ENCODE peak calls at places on chromosomes 5 and 9, in six cellular contexts. One of them, this sample, is unnamed.

GRCh38 chr5:136016945-136017530 is 11.8 kb upstream of the TGFBI start:
- DNase-seq in HFF-Myc: no peak
- DNase-seq in CD8-positive, alpha-beta T cell: no peak
- DNase-seq in RWPE1: peak
- DNase-seq in neural progenitor cell: no peak
- DNase-seq in Calu3: peak
- DNase-seq in this sample: peak

GRCh38 chr5:96516631-96517071 is 83.6 kb upstream of the PCSK1 start:
- DNase-seq in HFF-Myc: no peak
- DNase-seq in CD8-positive, alpha-beta T cell: no peak
- DNase-seq in RWPE1: no peak
- DNase-seq in neural progenitor cell: no peak
- DNase-seq in Calu3: no peak
- DNase-seq in this sample: no peak

GRCh38 chr5:175508896-175509295 is 30.5 kb downstream of the SFXN1 start:
- DNase-seq in HFF-Myc: no peak
- DNase-seq in CD8-positive, alpha-beta T cell: no peak
- DNase-seq in RWPE1: no peak
- DNase-seq in neural progenitor cell: no peak
- DNase-seq in Calu3: no peak
- DNase-seq in this sample: no peak

GRCh38 chr5:132439521-132440206 is 50.9 kb downstream of the IRF1 start:
- DNase-seq in HFF-Myc: no peak
- DNase-seq in CD8-positive, alpha-beta T cell: no peak
- DNase-seq in RWPE1: peak
- DNase-seq in neural progenitor cell: no peak
- DNase-seq in Calu3: no peak
- DNase-seq in this sample: peak

GRCh38 chr5:134508521-134509195 is 16.8 kb upstream of the JADE2 start:
- DNase-seq in HFF-Myc: no peak
- DNase-seq in CD8-positive, alpha-beta T cell: no peak
- DNase-seq in RWPE1: no peak
- DNase-seq in neural progenitor cell: no peak
- DNase-seq in Calu3: no peak
- DNase-seq in this sample: no peak

GRCh38 chr9:121073038-121073437 is 1.7 kb upstream of the CNTRL start:
- DNase-seq in HFF-Myc: peak
- DNase-seq in CD8-positive, alpha-beta T cell: no peak
- DNase-seq in RWPE1: peak
- DNase-seq in neural progenitor cell: no peak
- DNase-seq in Calu3: no peak
- DNase-seq in this sample: peak

GRCh38 chr9:137540536-137540935 is 9.7 kb downstream of the PNPLA7 start:
- DNase-seq in HFF-Myc: no peak
- DNase-seq in CD8-positive, alpha-beta T cell: no peak
- DNase-seq in RWPE1: no peak
- DNase-seq in neural progenitor cell: no peak
- DNase-seq in Calu3: no peak
- DNase-seq in this sample: no peak

GRCh38 chr5:40221796-40222195 is 457.9 kb upstream of the PTGER4 start:
- DNase-seq in HFF-Myc: no peak
- DNase-seq in CD8-positive, alpha-beta T cell: no peak
- DNase-seq in RWPE1: peak
- DNase-seq in neural progenitor cell: no peak
- DNase-seq in Calu3: no peak
- DNase-seq in this sample: no peak

GRCh38 chr5:172800088-172800551 is 29.1 kb upstream of the DUSP1 start:
- DNase-seq in HFF-Myc: no peak
- DNase-seq in CD8-positive, alpha-beta T cell: no peak
- DNase-seq in RWPE1: peak
- DNase-seq in neural progenitor cell: no peak
- DNase-seq in Calu3: no peak
- DNase-seq in this sample: peak

GRCh38 chr5:1014781-1015221 is 6.2 kb downstream of the NKD2 start:
- DNase-seq in HFF-Myc: no peak
- DNase-seq in CD8-positive, alpha-beta T cell: no peak
- DNase-seq in RWPE1: no peak
- DNase-seq in neural progenitor cell: no peak
- DNase-seq in Calu3: no peak
- DNase-seq in this sample: no peak

GRCh38 chr5:115169392-115170127 is at the start of gene TRIM36:
- DNase-seq in HFF-Myc: peak
- DNase-seq in CD8-positive, alpha-beta T cell: peak
- DNase-seq in RWPE1: peak
- DNase-seq in neural progenitor cell: peak
- DNase-seq in Calu3: peak
- DNase-seq in this sample: peak

GRCh38 chr9:6355728-6356127 is 27.6 kb downstream of the TPD52L3 start:
- DNase-seq in HFF-Myc: peak
- DNase-seq in CD8-positive, alpha-beta T cell: no peak
- DNase-seq in RWPE1: peak
- DNase-seq in neural progenitor cell: no peak
- DNase-seq in Calu3: no peak
- DNase-seq in this sample: peak

GRCh38 chr9:81522721-81523551 is 166.4 kb downstream of the TLE1 start:
- DNase-seq in HFF-Myc: peak
- DNase-seq in CD8-positive, alpha-beta T cell: no peak
- DNase-seq in RWPE1: peak
- DNase-seq in neural progenitor cell: peak
- DNase-seq in Calu3: no peak
- DNase-seq in this sample: peak

GRCh38 chr5:135172718-135173117 is 138.7 kb upstream of the PITX1 start:
- DNase-seq in HFF-Myc: no peak
- DNase-seq in CD8-positive, alpha-beta T cell: no peak
- DNase-seq in RWPE1: no peak
- DNase-seq in neural progenitor cell: no peak
- DNase-seq in Calu3: no peak
- DNase-seq in this sample: no peak

GRCh38 chr9:135849186-135849585 is 58.2 kb downstream of the CAMSAP1 start:
- DNase-seq in HFF-Myc: no peak
- DNase-seq in CD8-positive, alpha-beta T cell: no peak
- DNase-seq in RWPE1: no peak
- DNase-seq in neural progenitor cell: no peak
- DNase-seq in Calu3: no peak
- DNase-seq in this sample: no peak

GRCh38 chr9:105441761-105442160 is 6.1 kb upstream of the FSD1L start:
- DNase-seq in HFF-Myc: no peak
- DNase-seq in CD8-positive, alpha-beta T cell: no peak
- DNase-seq in RWPE1: no peak
- DNase-seq in neural progenitor cell: no peak
- DNase-seq in Calu3: no peak
- DNase-seq in this sample: no peak

GRCh38 chr5:65926893-65927292 is 518 bp downstream of the ERBIN start:
- DNase-seq in HFF-Myc: no peak
- DNase-seq in CD8-positive, alpha-beta T cell: no peak
- DNase-seq in RWPE1: no peak
- DNase-seq in neural progenitor cell: peak
- DNase-seq in Calu3: no peak
- DNase-seq in this sample: no peak

GRCh38 chr9:110936719-110937452 is 101.4 kb downstream of the LPAR1 start:
- DNase-seq in HFF-Myc: no peak
- DNase-seq in CD8-positive, alpha-beta T cell: no peak
- DNase-seq in RWPE1: no peak
- DNase-seq in neural progenitor cell: no peak
- DNase-seq in Calu3: no peak
- DNase-seq in this sample: peak

GRCh38 chr5:22372376-22372775 is 480.8 kb downstream of the CDH12 start:
- DNase-seq in HFF-Myc: no peak
- DNase-seq in CD8-positive, alpha-beta T cell: no peak
- DNase-seq in RWPE1: peak
- DNase-seq in neural progenitor cell: no peak
- DNase-seq in Calu3: no peak
- DNase-seq in this sample: no peak

GRCh38 chr9:84761137-84761808 is 91.7 kb downstream of the NTRK2 start:
- DNase-seq in HFF-Myc: no peak
- DNase-seq in CD8-positive, alpha-beta T cell: no peak
- DNase-seq in RWPE1: no peak
- DNase-seq in neural progenitor cell: no peak
- DNase-seq in Calu3: no peak
- DNase-seq in this sample: no peak

GRCh38 chr9:130893250-130894101 is 3.1 kb downstream of the QRFP start:
- DNase-seq in HFF-Myc: no peak
- DNase-seq in CD8-positive, alpha-beta T cell: no peak
- DNase-seq in RWPE1: no peak
- DNase-seq in neural progenitor cell: peak
- DNase-seq in Calu3: no peak
- DNase-seq in this sample: no peak

GRCh38 chr5:173245319-173246134 is 10.5 kb upstream of the NKX2-5 start:
- DNase-seq in HFF-Myc: no peak
- DNase-seq in CD8-positive, alpha-beta T cell: no peak
- DNase-seq in RWPE1: no peak
- DNase-seq in neural progenitor cell: peak
- DNase-seq in Calu3: no peak
- DNase-seq in this sample: no peak

GRCh38 chr5:44663991-44664710 is 144.6 kb upstream of the MRPS30 start:
- DNase-seq in HFF-Myc: no peak
- DNase-seq in CD8-positive, alpha-beta T cell: no peak
- DNase-seq in RWPE1: no peak
- DNase-seq in neural progenitor cell: no peak
- DNase-seq in Calu3: no peak
- DNase-seq in this sample: no peak

GRCh38 chr5:91090995-91091394 is 292.1 kb downstream of the ARRDC3 start:
- DNase-seq in HFF-Myc: no peak
- DNase-seq in CD8-positive, alpha-beta T cell: no peak
- DNase-seq in RWPE1: no peak
- DNase-seq in neural progenitor cell: no peak
- DNase-seq in Calu3: no peak
- DNase-seq in this sample: no peak

GRCh38 chr5:134465856-134466240 is 54.2 kb upstream of the CDKN2AIPNL start:
- DNase-seq in HFF-Myc: peak
- DNase-seq in CD8-positive, alpha-beta T cell: peak
- DNase-seq in RWPE1: peak
- DNase-seq in neural progenitor cell: peak
- DNase-seq in Calu3: peak
- DNase-seq in this sample: peak

GRCh38 chr9:2065704-2066103 is 50.6 kb downstream of the SMARCA2 start:
- DNase-seq in HFF-Myc: no peak
- DNase-seq in CD8-positive, alpha-beta T cell: no peak
- DNase-seq in RWPE1: no peak
- DNase-seq in neural progenitor cell: no peak
- DNase-seq in Calu3: no peak
- DNase-seq in this sample: no peak

GRCh38 chr9:2066312-2067273 is 51.4 kb downstream of the SMARCA2 start:
- DNase-seq in HFF-Myc: no peak
- DNase-seq in CD8-positive, alpha-beta T cell: no peak
- DNase-seq in RWPE1: no peak
- DNase-seq in neural progenitor cell: peak
- DNase-seq in Calu3: no peak
- DNase-seq in this sample: no peak
- TF ChIP-seq CTCF in HFF-Myc: peak
- TF ChIP-seq CTCF in CD8-positive, alpha-beta T cell: peak
- TF ChIP-seq CTCF in RWPE1: no peak
- TF ChIP-seq CTCF in neural progenitor cell: peak
- TF ChIP-seq CTCF in Calu3: no peak
- TF ChIP-seq CTCF in this sample: no peak

GRCh38 chr5:116288524-116288923 is 203.7 kb downstream of the COMMD10 start:
- DNase-seq in HFF-Myc: no peak
- DNase-seq in CD8-positive, alpha-beta T cell: no peak
- DNase-seq in RWPE1: no peak
- DNase-seq in neural progenitor cell: no peak
- DNase-seq in Calu3: no peak
- DNase-seq in this sample: no peak

GRCh38 chr5:116291271-116291670 is 206.4 kb downstream of the COMMD10 start:
- DNase-seq in HFF-Myc: no peak
- DNase-seq in CD8-positive, alpha-beta T cell: no peak
- DNase-seq in RWPE1: no peak
- DNase-seq in neural progenitor cell: no peak
- DNase-seq in Calu3: no peak
- DNase-seq in this sample: no peak

GRCh38 chr5:116289276-116289675 is 204.5 kb downstream of the COMMD10 start:
- DNase-seq in HFF-Myc: no peak
- DNase-seq in CD8-positive, alpha-beta T cell: no peak
- DNase-seq in RWPE1: no peak
- DNase-seq in neural progenitor cell: peak
- DNase-seq in Calu3: peak
- DNase-seq in this sample: no peak
- TF ChIP-seq CTCF in HFF-Myc: peak
- TF ChIP-seq CTCF in CD8-positive, alpha-beta T cell: no peak
- TF ChIP-seq CTCF in RWPE1: no peak
- TF ChIP-seq CTCF in neural progenitor cell: peak
- TF ChIP-seq CTCF in Calu3: peak
- TF ChIP-seq CTCF in this sample: no peak

GRCh38 chr9:34520096-34520495 is 2.7 kb downstream of the ENHO start:
- DNase-seq in HFF-Myc: no peak
- DNase-seq in CD8-positive, alpha-beta T cell: no peak
- DNase-seq in RWPE1: no peak
- DNase-seq in neural progenitor cell: no peak
- DNase-seq in Calu3: no peak
- DNase-seq in this sample: no peak

GRCh38 chr9:34518896-34519295 is 3.9 kb downstream of the ENHO start:
- DNase-seq in HFF-Myc: no peak
- DNase-seq in CD8-positive, alpha-beta T cell: no peak
- DNase-seq in RWPE1: no peak
- DNase-seq in neural progenitor cell: no peak
- DNase-seq in Calu3: no peak
- DNase-seq in this sample: no peak

GRCh38 chr9:34520505-34521385 is 2.0 kb downstream of the ENHO start:
- DNase-seq in HFF-Myc: no peak
- DNase-seq in CD8-positive, alpha-beta T cell: no peak
- DNase-seq in RWPE1: no peak
- DNase-seq in neural progenitor cell: no peak
- DNase-seq in Calu3: no peak
- DNase-seq in this sample: no peak

GRCh38 chr9:34518110-34518616 is 4.6 kb downstream of the ENHO start:
- DNase-seq in HFF-Myc: no peak
- DNase-seq in CD8-positive, alpha-beta T cell: no peak
- DNase-seq in RWPE1: no peak
- DNase-seq in neural progenitor cell: no peak
- DNase-seq in Calu3: no peak
- DNase-seq in this sample: no peak

DNA sequence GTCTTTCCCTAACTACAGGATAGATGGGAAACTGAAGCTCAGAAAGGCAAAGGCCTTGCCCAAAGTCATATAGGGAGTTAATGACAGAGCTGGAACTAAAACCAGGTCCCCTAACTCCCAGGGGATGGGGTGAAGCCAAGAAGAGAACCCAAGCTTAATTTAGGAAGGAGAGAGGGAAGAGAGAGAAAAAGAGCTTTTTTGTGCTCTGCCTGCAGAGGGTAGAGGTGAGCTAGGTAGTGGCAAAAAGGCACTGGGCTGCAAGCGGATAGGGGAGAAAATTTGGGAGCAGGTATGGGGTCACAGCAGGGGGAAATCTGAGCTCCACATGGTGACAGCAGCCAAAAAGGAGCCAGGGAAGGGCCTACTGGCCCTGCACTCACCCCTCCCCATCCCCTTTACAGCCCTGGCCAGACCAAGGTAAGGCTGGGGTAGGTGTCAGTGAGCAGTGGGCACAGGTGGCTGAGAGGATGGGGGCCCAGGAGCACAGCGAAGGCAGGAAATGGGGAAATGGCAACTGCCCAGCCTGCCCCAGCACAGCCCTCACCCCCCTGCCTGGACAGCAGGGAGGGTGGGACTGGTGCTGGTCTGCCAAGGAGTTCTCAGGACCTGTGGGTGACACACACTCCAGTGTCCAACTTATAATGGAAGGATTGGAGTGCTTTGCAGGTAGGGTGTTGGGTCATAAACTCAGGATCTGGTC is 3.3 kb downstream of the ENHO start:
- DNase-seq in HFF-Myc: no peak
- DNase-seq in CD8-positive, alpha-beta T cell: no peak
- DNase-seq in RWPE1: no peak
- DNase-seq in neural progenitor cell: no peak
- DNase-seq in Calu3: no peak
- DNase-seq in this sample: no peak
- TF ChIP-seq CTCF in HFF-Myc: no peak
- TF ChIP-seq CTCF in CD8-positive, alpha-beta T cell: no peak
- TF ChIP-seq CTCF in RWPE1: no peak
- TF ChIP-seq CTCF in neural progenitor cell: no peak
- TF ChIP-seq CTCF in Calu3: no peak
- TF ChIP-seq CTCF in this sample: no peak

GRCh38 chr5:179459771-179460170 is 90.6 kb upstream of the RUFY1 start:
- DNase-seq in HFF-Myc: no peak
- DNase-seq in CD8-positive, alpha-beta T cell: no peak
- DNase-seq in RWPE1: no peak
- DNase-seq in neural progenitor cell: no peak
- DNase-seq in Calu3: no peak
- DNase-seq in this sample: no peak
- TF ChIP-seq CTCF in HFF-Myc: no peak
- TF ChIP-seq CTCF in CD8-positive, alpha-beta T cell: no peak
- TF ChIP-seq CTCF in RWPE1: no peak
- TF ChIP-seq CTCF in neural progenitor cell: no peak
- TF ChIP-seq CTCF in Calu3: no peak
- TF ChIP-seq CTCF in this sample: no peak